ENCODE peak calls at places on chromosomes 6 and 20, in seven cellular contexts. One of them, this sample, is unnamed.

GRCh38 chr6:155224618-155225017 is 39.2 kb upstream of the CLDN20 start:
- DNase-seq in hepatocyte: peak; percentile 16
- DNase-seq in H1: no peak
- DNase-seq in MM.1S: no peak
- DNase-seq in H9: no peak
- DNase-seq in HCT116: no peak
- DNase-seq in OCI-LY7: no peak
- DNase-seq in this sample: peak; percentile 43

GRCh38 chr6:107647439-107647948 is 157.6 kb downstream of the SOBP start:
- DNase-seq in H1: no peak
- DNase-seq in HCT116: no peak
- DNase-seq in MM.1S: no peak
- DNase-seq in OCI-LY7: no peak
- DNase-seq in hepatocyte: no peak
- DNase-seq in H9: no peak
- DNase-seq in this sample: no peak

GRCh38 chr6:168060521-168060931 is 18.5 kb downstream of the FRMD1 start:
- DNase-seq in H9: peak; percentile 69
- DNase-seq in hepatocyte: peak; percentile 80
- DNase-seq in HCT116: no peak
- DNase-seq in OCI-LY7: no peak
- DNase-seq in MM.1S: no peak
- DNase-seq in H1: no peak
- DNase-seq in this sample: peak; percentile 3

GRCh38 chr6:44058617-44059358 is 68.5 kb downstream of the MRPL14 start:
- DNase-seq in H9: no peak
- DNase-seq in OCI-LY7: no peak
- DNase-seq in H1: no peak
- DNase-seq in HCT116: peak; percentile 88
- DNase-seq in hepatocyte: peak; percentile 88
- DNase-seq in MM.1S: no peak
- DNase-seq in this sample: peak; percentile 99

GRCh38 chr6:107816818-107817217 is 7.3 kb downstream of the SCML4 start:
- DNase-seq in hepatocyte: peak; percentile 42
- DNase-seq in H9: no peak
- DNase-seq in H1: peak; percentile 14
- DNase-seq in HCT116: no peak
- DNase-seq in MM.1S: no peak
- DNase-seq in OCI-LY7: no peak
- DNase-seq in this sample: no peak

GRCh38 chr6:106070626-106071025 is 15.5 kb upstream of the PRDM1 start:
- DNase-seq in hepatocyte: no peak
- DNase-seq in MM.1S: no peak
- DNase-seq in H9: no peak
- DNase-seq in HCT116: no peak
- DNase-seq in OCI-LY7: no peak
- DNase-seq in H1: no peak
- DNase-seq in this sample: no peak

GRCh38 chr6:132797975-132798819 is at the start of gene SLC18B1:
- DNase-seq in MM.1S: peak; percentile 26
- DNase-seq in HCT116: no peak
- DNase-seq in H9: peak; percentile 67
- DNase-seq in H1: peak; percentile 87
- DNase-seq in hepatocyte: peak; percentile 68
- DNase-seq in OCI-LY7: peak; percentile 54
- DNase-seq in this sample: peak; percentile 50

GRCh38 chr6:69801225-69801624 is 4.4 kb upstream of the LMBRD1 start:
- DNase-seq in MM.1S: no peak
- DNase-seq in HCT116: no peak
- DNase-seq in OCI-LY7: no peak
- DNase-seq in H9: no peak
- DNase-seq in H1: no peak
- DNase-seq in hepatocyte: no peak
- DNase-seq in this sample: no peak

GRCh38 chr6:15184441-15184861 is 61.4 kb upstream of the JARID2 start:
- DNase-seq in MM.1S: no peak
- DNase-seq in OCI-LY7: no peak
- DNase-seq in hepatocyte: no peak
- DNase-seq in H9: no peak
- DNase-seq in H1: no peak
- DNase-seq in HCT116: no peak
- DNase-seq in this sample: peak; percentile 33

GRCh38 chr20:5535211-5535756 is 214.9 kb upstream of the SHLD1 start:
- DNase-seq in OCI-LY7: no peak
- DNase-seq in hepatocyte: peak; percentile 75
- DNase-seq in MM.1S: no peak
- DNase-seq in HCT116: no peak
- DNase-seq in H9: no peak
- DNase-seq in H1: no peak
- DNase-seq in this sample: peak; percentile 74

GRCh38 chr6:140857734-140858380 is 1274.9 kb upstream of the GJE1 start:
- DNase-seq in H9: no peak
- DNase-seq in HCT116: peak; percentile 24
- DNase-seq in OCI-LY7: no peak
- DNase-seq in MM.1S: no peak
- DNase-seq in hepatocyte: peak; percentile 60
- DNase-seq in H1: no peak
- DNase-seq in this sample: peak; percentile 70
- H4K20me1 ChIP-seq in H9: no peaks in the 10 kb centered on the region
- H4K20me1 ChIP-seq in HCT116: no peaks in the 10 kb centered on the region
- H4K20me1 ChIP-seq in OCI-LY7: no peaks in the 10 kb centered on the region
- H4K20me1 ChIP-seq in MM.1S: no peaks in the 10 kb centered on the region
- H4K20me1 ChIP-seq in hepatocyte: no peaks in the 10 kb centered on the region
- H4K20me1 ChIP-seq in H1: no peaks in the 10 kb centered on the region
- H4K20me1 ChIP-seq in this sample: no peaks in the 10 kb centered on the region

GRCh38 chr6:159974932-159975331 is 6.0 kb downstream of the IGF2R start:
- DNase-seq in HCT116: no peak
- DNase-seq in hepatocyte: no peak
- DNase-seq in MM.1S: no peak
- DNase-seq in H1: no peak
- DNase-seq in OCI-LY7: no peak
- DNase-seq in H9: no peak
- DNase-seq in this sample: no peak
- H4K20me1 ChIP-seq in HCT116: no peaks in the 10 kb centered on the region
- H4K20me1 ChIP-seq in hepatocyte: peaks cover 96% of the 10 kb centered on the region
- H4K20me1 ChIP-seq in MM.1S: no peaks in the 10 kb centered on the region
- H4K20me1 ChIP-seq in H1: peaks cover 31% of the 10 kb centered on the region
- H4K20me1 ChIP-seq in OCI-LY7: peaks cover 27% of the 10 kb centered on the region
- H4K20me1 ChIP-seq in H9: no peaks in the 10 kb centered on the region
- H4K20me1 ChIP-seq in this sample: peaks cover 10% of the 10 kb centered on the region

DNA sequence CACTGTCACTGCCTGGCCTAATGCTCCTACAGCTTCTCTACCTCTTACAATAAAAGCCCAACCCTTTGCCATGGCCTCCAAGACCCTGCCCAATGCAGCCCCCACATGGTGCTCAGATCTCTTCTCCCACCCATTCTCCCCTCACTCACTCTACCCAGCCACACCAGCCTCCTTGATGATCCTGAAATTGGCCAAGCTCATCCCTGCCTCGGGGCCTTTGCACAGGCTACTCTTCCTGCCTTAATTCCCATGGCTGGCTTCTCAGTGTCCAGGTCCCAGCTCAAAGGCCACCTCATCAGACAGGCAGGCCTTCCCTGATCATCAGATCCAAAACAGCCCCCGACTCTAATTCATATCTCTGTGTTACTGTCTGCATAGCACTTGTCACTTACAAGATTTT is 25.6 kb downstream of the PREX1 start:
- DNase-seq in OCI-LY7: no peak
- DNase-seq in HCT116: no peak
- DNase-seq in hepatocyte: no peak
- DNase-seq in H1: no peak
- DNase-seq in H9: no peak
- DNase-seq in MM.1S: no peak
- DNase-seq in this sample: no peak
- H4K20me1 ChIP-seq in OCI-LY7: no peaks in the 10 kb centered on the region
- H4K20me1 ChIP-seq in HCT116: no peaks in the 10 kb centered on the region
- H4K20me1 ChIP-seq in hepatocyte: no peaks in the 10 kb centered on the region
- H4K20me1 ChIP-seq in H1: no peaks in the 10 kb centered on the region
- H4K20me1 ChIP-seq in H9: no peaks in the 10 kb centered on the region
- H4K20me1 ChIP-seq in MM.1S: no peaks in the 10 kb centered on the region
- H4K20me1 ChIP-seq in this sample: no peaks in the 10 kb centered on the region

DNA sequence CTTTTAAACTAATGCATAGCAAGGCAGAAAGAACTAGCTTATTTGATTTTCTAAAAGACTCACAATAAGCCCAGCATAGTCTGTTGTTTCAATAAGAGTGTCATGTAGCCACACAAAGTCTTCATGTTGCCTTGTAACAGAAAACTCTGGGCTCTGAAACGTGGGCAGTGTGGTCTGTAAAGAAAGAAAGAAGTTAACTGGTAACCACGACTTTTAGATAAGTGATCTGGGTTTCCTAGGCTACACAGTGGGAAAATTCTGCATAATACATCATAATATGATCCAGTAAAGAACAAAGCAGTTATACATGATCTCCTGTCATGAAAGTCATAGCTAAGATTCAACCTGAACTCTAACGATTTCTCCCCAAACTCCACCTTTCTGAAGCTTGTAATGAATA is 13.3 kb downstream of the SNX5 start:
- DNase-seq in H9: no peak
- DNase-seq in HCT116: no peak
- DNase-seq in MM.1S: no peak
- DNase-seq in H1: no peak
- DNase-seq in OCI-LY7: no peak
- DNase-seq in hepatocyte: no peak
- DNase-seq in this sample: no peak
- H4K20me1 ChIP-seq in H9: no peaks in the 10 kb centered on the region
- H4K20me1 ChIP-seq in HCT116: peaks cover 39% of the 10 kb centered on the region
- H4K20me1 ChIP-seq in MM.1S: peaks cover 47% of the 10 kb centered on the region
- H4K20me1 ChIP-seq in H1: peaks cover 44% of the 10 kb centered on the region
- H4K20me1 ChIP-seq in OCI-LY7: peaks cover 72% of the 10 kb centered on the region
- H4K20me1 ChIP-seq in hepatocyte: peaks cover 63% of the 10 kb centered on the region
- H4K20me1 ChIP-seq in this sample: peaks cover 18% of the 10 kb centered on the region

GRCh38 chr6:3741477-3741871 is 10.0 kb downstream of the PXDC1 start:
- DNase-seq in MM.1S: no peak
- DNase-seq in hepatocyte: no peak
- DNase-seq in OCI-LY7: no peak
- DNase-seq in HCT116: no peak
- DNase-seq in H1: no peak
- DNase-seq in H9: no peak
- DNase-seq in this sample: no peak
- H4K20me1 ChIP-seq in MM.1S: no peaks in the 10 kb centered on the region
- H4K20me1 ChIP-seq in hepatocyte: peaks cover 79% of the 10 kb centered on the region
- H4K20me1 ChIP-seq in OCI-LY7: no peaks in the 10 kb centered on the region
- H4K20me1 ChIP-seq in HCT116: no peaks in the 10 kb centered on the region
- H4K20me1 ChIP-seq in H1: no peaks in the 10 kb centered on the region
- H4K20me1 ChIP-seq in H9: no peaks in the 10 kb centered on the region
- H4K20me1 ChIP-seq in this sample: no peaks in the 10 kb centered on the region

DNA sequence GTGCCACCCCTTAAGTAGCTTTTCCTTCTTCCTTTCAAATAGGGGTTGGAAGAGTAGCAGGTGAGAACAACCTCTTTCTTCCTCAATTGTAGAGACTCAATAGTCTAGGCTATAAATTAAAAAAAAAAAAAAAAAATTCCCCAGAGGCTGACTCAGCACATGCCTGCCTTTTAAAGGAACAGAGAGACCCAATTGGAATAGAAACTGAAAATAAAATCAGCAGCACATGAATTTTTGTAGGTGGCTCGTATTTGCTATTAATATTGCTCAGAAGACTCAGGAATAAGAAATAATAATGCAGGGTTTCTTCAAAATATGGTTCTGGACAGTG is 19.3 kb downstream of the TOP1 start:
- DNase-seq in H1: no peak
- DNase-seq in OCI-LY7: peak; percentile 51
- DNase-seq in hepatocyte: no peak
- DNase-seq in HCT116: no peak
- DNase-seq in MM.1S: peak; percentile 70
- DNase-seq in H9: no peak
- DNase-seq in this sample: peak; percentile 59
- H4K20me1 ChIP-seq in H1: peaks cover 45% of the 10 kb centered on the region
- H4K20me1 ChIP-seq in OCI-LY7: peaks cover 57% of the 10 kb centered on the region
- H4K20me1 ChIP-seq in hepatocyte: peaks cover 100% of the 10 kb centered on the region
- H4K20me1 ChIP-seq in HCT116: peaks cover 67% of the 10 kb centered on the region
- H4K20me1 ChIP-seq in MM.1S: peaks cover 3% of the 10 kb centered on the region
- H4K20me1 ChIP-seq in H9: peaks cover 2% of the 10 kb centered on the region
- H4K20me1 ChIP-seq in this sample: no peaks in the 10 kb centered on the region

GRCh38 chr6:39214846-39215639 is 14.2 kb downstream of the KCNK5 start:
- DNase-seq in OCI-LY7: no peak
- DNase-seq in hepatocyte: no peak
- DNase-seq in H1: no peak
- DNase-seq in HCT116: no peak
- DNase-seq in MM.1S: no peak
- DNase-seq in H9: no peak
- DNase-seq in this sample: no peak
- H4K20me1 ChIP-seq in OCI-LY7: no peaks in the 10 kb centered on the region
- H4K20me1 ChIP-seq in hepatocyte: no peaks in the 10 kb centered on the region
- H4K20me1 ChIP-seq in H1: peaks cover 46% of the 10 kb centered on the region
- H4K20me1 ChIP-seq in HCT116: no peaks in the 10 kb centered on the region
- H4K20me1 ChIP-seq in MM.1S: no peaks in the 10 kb centered on the region
- H4K20me1 ChIP-seq in H9: no peaks in the 10 kb centered on the region
- H4K20me1 ChIP-seq in this sample: no peaks in the 10 kb centered on the region

GRCh38 chr20:17941826-17942196 is 26.8 kb downstream of the SNX5 start:
- DNase-seq in hepatocyte: no peak
- DNase-seq in H1: no peak
- DNase-seq in MM.1S: no peak
- DNase-seq in OCI-LY7: no peak
- DNase-seq in HCT116: no peak
- DNase-seq in H9: no peak
- DNase-seq in this sample: no peak
- H4K20me1 ChIP-seq in hepatocyte: no peaks in the 10 kb centered on the region
- H4K20me1 ChIP-seq in H1: peaks cover 7% of the 10 kb centered on the region
- H4K20me1 ChIP-seq in MM.1S: peaks cover 7% of the 10 kb centered on the region
- H4K20me1 ChIP-seq in OCI-LY7: peaks cover 52% of the 10 kb centered on the region
- H4K20me1 ChIP-seq in HCT116: peaks cover 4% of the 10 kb centered on the region
- H4K20me1 ChIP-seq in H9: no peaks in the 10 kb centered on the region
- H4K20me1 ChIP-seq in this sample: no peaks in the 10 kb centered on the region

GRCh38 chr20:41079066-41079465 is 50.4 kb downstream of the TOP1 start:
- DNase-seq in hepatocyte: no peak
- DNase-seq in H9: no peak
- DNase-seq in MM.1S: no peak
- DNase-seq in H1: no peak
- DNase-seq in OCI-LY7: no peak
- DNase-seq in HCT116: no peak
- DNase-seq in this sample: no peak
- H4K20me1 ChIP-seq in hepatocyte: peaks cover 14% of the 10 kb centered on the region
- H4K20me1 ChIP-seq in H9: no peaks in the 10 kb centered on the region
- H4K20me1 ChIP-seq in MM.1S: peaks cover 3% of the 10 kb centered on the region
- H4K20me1 ChIP-seq in H1: peaks cover 3% of the 10 kb centered on the region
- H4K20me1 ChIP-seq in OCI-LY7: peaks cover 5% of the 10 kb centered on the region
- H4K20me1 ChIP-seq in HCT116: peaks cover 11% of the 10 kb centered on the region
- H4K20me1 ChIP-seq in this sample: no peaks in the 10 kb centered on the region